ENCODE peak calls at places on chromosomes 4 and X, in five cellular contexts. R is H9, K is right lobe of liver, M is ovary, G is prostate gland. H is an unnamed sample.
A peak's percentile ranks its signal among the peaks of the same experiment; 100 is the strongest.

GRCh38 chrX:72131317-72132294 is at the start of gene RTL5:
- DNase-seq in R (peak; percentile 72), K (peak; percentile 80), M (peak; percentile 91), G (peak; percentile 78), H (peak; percentile 28)

GRCh38 chr4:89064848-89065247 is 7.9 kb upstream of the FAM13A start:
- DNase-seq in R (no peak), K (no peak), M (no peak), G (no peak), H (no peak)

GRCh38 chr4:84681488-84682274 is 98.8 kb downstream of the CDS1 start:
- DNase-seq in R (no peak), K (no peak), M (no peak), G (no peak), H (peak; percentile 32)

GRCh38 chrX:2401590-2402360 is 99.0 kb downstream of the DHRSX start:
- DNase-seq in R (no peak), K (no peak), M (no peak), G (peak; percentile 72), H (peak; percentile 90)

GRCh38 chrX:103864886-103865534 is 33.0 kb upstream of the RAB9B start:
- DNase-seq in R (no peak), K (no peak), M (no peak), G (no peak), H (no peak)

GRCh38 chr4:183554878-183555585 is 50.2 kb downstream of the ING2 start:
- DNase-seq in R (no peak), K (no peak), M (no peak), G (no peak), H (no peak)

GRCh38 chr4:90126805-90127204 is 389 bp upstream of the CCSER1 start:
- DNase-seq in R (no peak), K (no peak), M (no peak), G (no peak), H (no peak)

GRCh38 chr4:55346851-55347255 is 811 bp downstream of the SRD5A3 start:
- DNase-seq in R (no peak), K (no peak), M (no peak), G (no peak), H (no peak)

GRCh38 chr4:151228196-151229119 is 48.5 kb upstream of the PRSS48 start:
- DNase-seq in R (no peak), K (no peak), M (no peak), G (no peak), H (no peak)

GRCh38 chrX:5748751-5749150 is 479.9 kb downstream of the NLGN4X start:
- DNase-seq in R (no peak), K (no peak), M (no peak), G (no peak), H (no peak)

GRCh38 chr4:153154010-153154975 is 50.0 kb upstream of the TRIM2 start:
- DNase-seq in R (no peak), K (no peak), M (no peak), G (peak; percentile 12), H (no peak)

GRCh38 chr4:288891-289290 is 16.4 kb downstream of the ZNF732 start:
- DNase-seq in R (no peak), K (no peak), M (no peak), G (no peak), H (peak; percentile 21)

GRCh38 chr4:38003102-38003501 is 42.9 kb downstream of the PTTG2 start:
- DNase-seq in R (no peak), K (no peak), M (no peak), G (no peak), H (no peak)

GRCh38 chr4:38003628-38004027 is 43.4 kb downstream of the PTTG2 start:
- DNase-seq in R (no peak), K (no peak), M (no peak), G (no peak), H (no peak)

GRCh38 chr4:38002451-38003071 is 42.4 kb downstream of the PTTG2 start:
- DNase-seq in R (no peak), K (no peak), M (no peak), G (no peak), H (peak; percentile 80)

GRCh38 chr4:38004062-38004461 is 43.9 kb downstream of the PTTG2 start:
- DNase-seq in R (no peak), K (no peak), M (no peak), G (no peak), H (no peak)

GRCh38 chr4:38001927-38002326 is 41.7 kb downstream of the PTTG2 start:
- DNase-seq in R (no peak), K (no peak), M (no peak), G (no peak), H (no peak)
- H3K4me1 ChIP-seq in R (peaks cover 5% of the 10 kb centered on the region), K (no peaks in the 10 kb centered on the region), M (peaks cover 17% of the 10 kb centered on the region), G (peaks cover 8% of the 10 kb centered on the region), H (peaks cover 9% of the 10 kb centered on the region)

DNA sequence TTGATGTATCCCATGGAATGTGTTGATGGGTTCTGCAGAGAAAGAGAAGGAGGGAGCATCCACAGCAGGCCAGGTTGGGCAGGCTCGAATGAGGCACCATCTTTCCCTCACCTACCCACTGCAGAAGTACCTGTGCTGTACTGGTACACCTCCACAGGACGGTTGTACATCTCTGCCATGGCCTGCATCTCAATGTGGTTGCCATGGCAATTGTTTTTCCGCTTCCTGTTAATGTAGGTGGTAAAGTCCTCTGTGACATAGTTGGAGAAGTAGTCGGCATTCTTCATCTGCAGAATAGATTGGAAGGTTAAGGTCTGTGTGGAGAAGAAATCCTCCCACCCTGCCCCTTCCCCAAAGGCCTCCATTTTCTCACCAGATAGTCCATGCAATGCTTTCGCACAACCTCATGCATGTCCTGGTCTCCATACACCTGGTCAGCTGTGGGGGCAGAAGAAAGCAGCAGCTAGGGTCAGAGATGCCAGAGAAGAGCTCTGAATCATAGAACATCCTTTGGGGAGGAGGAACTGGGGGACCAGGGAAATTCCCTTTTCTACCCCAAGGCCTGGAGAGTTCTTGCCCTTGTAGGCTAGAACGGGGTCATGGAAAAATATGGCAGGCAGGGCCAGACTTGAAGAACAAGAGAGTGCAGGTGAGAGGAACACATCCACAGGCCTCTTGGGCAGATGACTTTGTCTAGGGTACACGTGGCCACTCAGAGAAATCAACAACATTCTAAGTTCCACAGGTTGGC is 15.9 kb upstream of the PIM2 start:
- DNase-seq in R (no peak), K (no peak), M (no peak), G (no peak), H (no peak)
- H3K27ac ChIP-seq in R (no peak overlapping the region), K (no peak overlapping the region), M (no peak overlapping the region), G (no peak overlapping the region), H (no peak overlapping the region)

GRCh38 chr4:143339497-143339896 is 2.8 kb downstream of the GAB1 start:
- DNase-seq in R (no peak), K (no peak), M (no peak), G (no peak), H (no peak)
- H3K4me1 ChIP-seq in R (peaks cover 3% of the 10 kb centered on the region), K (no peaks in the 10 kb centered on the region), M (peaks cover 12% of the 10 kb centered on the region), G (no peaks in the 10 kb centered on the region), H (peaks cover 12% of the 10 kb centered on the region)

DNA sequence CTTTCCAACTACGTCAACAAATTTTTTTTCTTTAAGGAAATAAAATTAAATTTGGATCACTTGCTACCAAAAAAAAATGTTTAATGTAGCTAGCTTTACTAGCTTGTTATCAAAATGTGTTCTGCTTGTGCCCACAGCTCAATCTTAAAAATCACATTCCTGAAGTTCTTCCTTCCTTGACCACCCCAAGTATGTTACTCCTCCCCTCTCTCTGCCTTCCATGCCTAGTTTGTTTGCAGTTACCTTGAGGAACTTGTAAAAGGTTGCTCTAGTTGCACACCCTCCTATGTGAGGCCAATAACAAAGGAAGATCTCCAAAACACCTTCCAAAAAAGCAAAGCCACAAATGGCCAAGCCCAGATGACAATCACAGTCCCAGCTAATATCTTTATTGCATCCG is 19.6 kb upstream of the TMEM184C start:
- DNase-seq in R (no peak), K (no peak), M (no peak), G (no peak), H (no peak)
- H3K27ac ChIP-seq in R (no peak overlapping the region), K (no peak overlapping the region), M (no peak overlapping the region), G (no peak overlapping the region), H (no peak overlapping the region)

DNA sequence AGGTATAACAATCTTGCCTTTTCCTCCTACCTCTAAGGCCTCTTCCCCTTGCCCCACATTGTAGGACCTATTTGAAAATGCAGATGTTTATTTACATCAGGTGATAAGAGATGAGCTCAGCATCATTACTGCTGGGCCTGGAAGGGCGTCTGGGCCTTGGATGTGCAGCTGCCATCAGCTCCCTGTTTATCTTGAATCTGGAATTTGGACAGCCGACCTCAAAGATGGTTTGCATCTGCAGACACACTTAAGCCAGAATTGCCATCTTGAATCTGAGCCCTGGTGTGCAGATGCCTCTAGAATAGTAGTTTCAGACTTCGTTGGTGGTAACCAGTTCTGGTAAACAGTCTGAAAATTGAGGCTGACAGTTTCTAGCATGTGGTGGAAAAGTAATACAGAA is 59.0 kb downstream of the FAM193A start:
- DNase-seq in R (no peak), K (no peak), M (no peak), G (no peak), H (no peak)
- H3K4me1 ChIP-seq in R (peaks cover 18% of the 10 kb centered on the region), K (no peaks in the 10 kb centered on the region), M (peaks cover 31% of the 10 kb centered on the region), G (no peaks in the 10 kb centered on the region), H (peaks cover 5% of the 10 kb centered on the region)

GRCh38 chrX:19740744-19741143 is 146.7 kb downstream of the SH3KBP1 start:
- DNase-seq in R (no peak), K (no peak), M (no peak), G (no peak), H (no peak)
- H3K27ac ChIP-seq in R (no peak overlapping the region), K (no peak overlapping the region), M (no peak overlapping the region), G (no peak overlapping the region), H (no peak overlapping the region)

GRCh38 chr4:87516683-87517082 is 12.5 kb downstream of the SPARCL1 start:
- DNase-seq in R (no peak), K (no peak), M (no peak), G (no peak), H (no peak)
- H3K4me1 ChIP-seq in R (peaks cover 5% of the 10 kb centered on the region), K (no peaks in the 10 kb centered on the region), M (peaks cover 9% of the 10 kb centered on the region), G (no peaks in the 10 kb centered on the region), H (peaks cover 3% of the 10 kb centered on the region)

H was measured in foreskin keratinocyte.